ENCODE peak calls at places on chromosomes 12 and 14, in six cellular contexts. M is pancreas, H is thyroid gland, E is AG04450, L is SK-N-SH, V is Calu3. Q is an unnamed sample.

GRCh38 chr12:59678759-59679411 is 83.1 kb downstream of the SLC16A7 start:
- DNase-seq in M (no peak), L (no peak), V (no peak), H (no peak), E (no peak), Q (no peak)

GRCh38 chr14:67850066-67850830 is 30.7 kb downstream of the RAD51B start:
- DNase-seq in H (no peak), V (no peak), L (no peak), E (no peak), M (no peak), Q (no peak)

GRCh38 chr14:103528158-103528511 is 861 bp upstream of the TRMT61A start:
- DNase-seq in H (peak), L (no peak), M (no peak), E (no peak), V (no peak), Q (peak)

GRCh38 chr14:90839024-90839888 is 23.0 kb upstream of the TTC7B start:
- DNase-seq in L (no peak), H (no peak), M (no peak), V (no peak), E (no peak), Q (no peak)

GRCh38 chr14:90742709-90743108 is 73.5 kb downstream of the TTC7B start:
- DNase-seq in H (peak), M (no peak), V (no peak), E (no peak), L (no peak), Q (no peak)

GRCh38 chr12:54220092-54220557 is 31.3 kb upstream of the SMUG1 start:
- DNase-seq in H (peak), M (peak), E (peak), L (peak), V (peak), Q (peak)

GRCh38 chr12:51954465-51955361 is 3.2 kb downstream of the ACVR1B start:
- DNase-seq in M (peak), H (no peak), L (no peak), V (no peak), E (no peak), Q (no peak)

GRCh38 chr14:95549656-95550585 is 15.1 kb downstream of the GLRX5 start:
- DNase-seq in M (no peak), V (peak), H (no peak), E (no peak), L (no peak), Q (no peak)

GRCh38 chr14:20387577-20387976 is 25.7 kb downstream of the TEP1 start:
- DNase-seq in M (no peak), V (no peak), H (no peak), L (no peak), E (no peak), Q (no peak)

GRCh38 chr14:96806836-96807235 is 9.7 kb downstream of the VRK1 start:
- DNase-seq in E (no peak), H (no peak), V (no peak), M (no peak), L (no peak), Q (no peak)

GRCh38 chr14:36518031-36518585 is 1.9 kb downstream of the NKX2-1 start:
- DNase-seq in H (no peak), L (peak), V (no peak), E (no peak), M (no peak), Q (no peak)

GRCh38 chr14:24817638-24818053 is 183.7 kb upstream of the GZMB start:
- DNase-seq in E (no peak), H (no peak), V (peak), M (peak), L (no peak), Q (no peak)

GRCh38 chr12:27549231-27549800 is 25.3 kb downstream of the PPFIBP1 start:
- DNase-seq in M (no peak), E (no peak), L (no peak), H (no peak), V (no peak), Q (no peak)

GRCh38 chr14:34078117-34078743 is 127.4 kb upstream of the EGLN3 start:
- DNase-seq in V (no peak), M (no peak), E (no peak), H (no peak), L (no peak), Q (no peak)

GRCh38 chr12:111298583-111299436 is 70.1 kb downstream of the PHETA1 start:
- DNase-seq in V (peak), H (peak), M (no peak), E (peak), L (peak), Q (peak)

GRCh38 chr12:68455676-68456345 is 123.6 kb upstream of the MDM1 start:
- DNase-seq in L (no peak), V (no peak), E (no peak), H (no peak), M (no peak), Q (no peak)

GRCh38 chr14:69921052-69921451 is 41.8 kb downstream of the SMOC1 start:
- DNase-seq in M (no peak), V (no peak), L (no peak), E (peak), H (no peak), Q (no peak)

GRCh38 chr14:84643438-84643837 is 886.5 kb upstream of the FLRT2 start:
- DNase-seq in L (no peak), E (no peak), H (no peak), V (no peak), M (no peak), Q (no peak)

GRCh38 chr14:90355540-90356518 is 24.1 kb upstream of the NRDE2 start:
- DNase-seq in V (no peak), H (peak), E (no peak), L (no peak), M (no peak), Q (no peak)

GRCh38 chr14:24481622-24482324 is 26.3 kb downstream of the CMA1 start:
- DNase-seq in V (peak), H (peak), M (peak), L (peak), E (no peak), Q (peak)

GRCh38 chr12:91991397-91992187 is 154.1 kb downstream of the BTG1 start:
- DNase-seq in H (no peak), M (no peak), E (no peak), V (no peak), L (no peak), Q (no peak)

GRCh38 chr14:80850197-80850814 is 91.2 kb downstream of the CEP128 start:
- DNase-seq in E (peak), L (peak), H (no peak), V (no peak), M (no peak), Q (no peak)

GRCh38 chr14:94823556-94824341 is 53.8 kb upstream of the GSC start:
- DNase-seq in H (no peak), V (no peak), E (no peak), M (no peak), L (no peak), Q (no peak)

GRCh38 chr14:99671230-99672224 is 12.6 kb upstream of the CYP46A1 start:
- DNase-seq in V (no peak), E (no peak), H (no peak), L (no peak), M (no peak), Q (no peak)

GRCh38 chr14:55136241-55136640 is 7.2 kb downstream of the LGALS3 start:
- DNase-seq in M (no peak), L (no peak), H (no peak), E (no peak), V (no peak), Q (no peak)
- TF ChIP-seq CTCF in M (no peak), L (no peak), H (no peak), E (no peak), V (no peak), Q (no peak)

DNA sequence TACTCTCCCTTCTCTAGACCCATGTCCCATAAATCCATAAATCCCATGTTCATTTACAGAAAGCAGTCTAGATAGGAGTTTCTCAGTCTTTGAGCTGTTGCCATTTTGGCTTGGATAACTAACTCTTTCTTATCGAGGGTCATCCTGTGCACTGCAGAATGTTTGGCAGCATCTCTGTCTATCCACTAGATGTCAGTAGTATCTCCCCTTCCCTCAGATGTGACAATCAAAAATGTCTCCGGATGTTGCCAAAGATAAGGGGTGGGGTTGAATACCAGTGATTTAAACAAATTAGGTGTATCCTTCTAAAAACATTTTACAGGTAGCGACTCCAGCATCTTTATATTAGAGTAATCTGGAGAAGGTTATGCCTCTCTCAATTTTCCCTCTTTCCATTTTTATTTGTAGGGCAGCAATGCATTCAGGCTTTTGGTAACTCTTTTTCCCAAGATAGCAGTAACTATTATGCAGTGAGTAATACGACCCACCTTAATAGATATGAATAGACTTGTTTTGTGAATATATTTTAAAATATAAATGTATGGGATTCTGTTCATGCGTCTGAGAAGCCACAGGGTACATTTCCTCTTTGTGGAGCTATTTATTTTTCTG is 100.7 kb downstream of the LRRK2 start:
- DNase-seq in L (peak), V (peak), H (no peak), M (no peak), E (no peak), Q (no peak)
- TF ChIP-seq CTCF in L (peak), V (peak), H (no peak), M (no peak), E (peak), Q (peak)

GRCh38 chr12:72272731-72273498 is 745 bp downstream of the TRHDE start:
- DNase-seq in V (peak), M (peak), H (no peak), L (peak), E (no peak), Q (peak)
- TF ChIP-seq CTCF in V (no peak), M (no peak), H (no peak), L (no peak), E (peak), Q (peak)

DNA sequence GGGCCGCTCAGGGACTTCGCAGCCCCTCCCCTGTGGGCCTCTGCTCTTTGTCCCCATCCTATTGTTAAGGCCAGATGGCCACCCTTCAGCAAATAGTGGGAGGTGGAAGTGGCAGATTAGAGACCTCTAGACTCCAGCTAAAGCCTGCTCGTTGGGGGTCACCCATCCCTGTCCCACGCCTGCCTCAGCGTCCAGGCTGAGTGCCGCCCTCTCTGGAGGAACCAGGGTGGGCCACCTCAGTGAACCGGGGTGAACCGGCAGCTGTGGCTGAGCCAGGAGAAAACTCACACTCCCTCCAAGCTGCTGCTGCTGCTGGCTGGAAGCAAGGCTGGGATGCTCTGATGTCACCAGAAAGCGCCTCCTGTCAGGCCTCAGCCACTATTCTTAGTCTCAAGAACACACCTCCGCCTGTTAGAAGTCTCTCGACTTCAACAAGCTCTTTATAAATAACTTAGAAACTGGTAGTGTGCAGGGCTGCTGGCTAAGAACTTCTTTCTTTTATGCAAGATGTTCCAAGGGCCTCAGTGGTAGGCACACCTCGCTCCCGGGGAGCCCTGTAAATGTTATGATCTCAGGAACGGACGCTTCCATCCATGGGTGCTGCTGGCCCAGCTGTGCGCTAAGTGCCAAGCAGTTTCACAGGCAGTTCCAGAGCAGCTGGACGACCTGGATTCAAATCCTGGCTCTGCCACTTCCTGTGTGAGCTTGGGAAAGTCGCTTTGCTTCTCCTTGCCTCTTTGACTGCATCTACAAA is 19.8 kb upstream of the TESC start:
- DNase-seq in H (no peak), L (no peak), M (no peak), E (no peak), V (no peak), Q (peak)
- TF ChIP-seq CTCF in H (no peak), L (no peak), M (no peak), E (no peak), V (no peak), Q (no peak)

DNA sequence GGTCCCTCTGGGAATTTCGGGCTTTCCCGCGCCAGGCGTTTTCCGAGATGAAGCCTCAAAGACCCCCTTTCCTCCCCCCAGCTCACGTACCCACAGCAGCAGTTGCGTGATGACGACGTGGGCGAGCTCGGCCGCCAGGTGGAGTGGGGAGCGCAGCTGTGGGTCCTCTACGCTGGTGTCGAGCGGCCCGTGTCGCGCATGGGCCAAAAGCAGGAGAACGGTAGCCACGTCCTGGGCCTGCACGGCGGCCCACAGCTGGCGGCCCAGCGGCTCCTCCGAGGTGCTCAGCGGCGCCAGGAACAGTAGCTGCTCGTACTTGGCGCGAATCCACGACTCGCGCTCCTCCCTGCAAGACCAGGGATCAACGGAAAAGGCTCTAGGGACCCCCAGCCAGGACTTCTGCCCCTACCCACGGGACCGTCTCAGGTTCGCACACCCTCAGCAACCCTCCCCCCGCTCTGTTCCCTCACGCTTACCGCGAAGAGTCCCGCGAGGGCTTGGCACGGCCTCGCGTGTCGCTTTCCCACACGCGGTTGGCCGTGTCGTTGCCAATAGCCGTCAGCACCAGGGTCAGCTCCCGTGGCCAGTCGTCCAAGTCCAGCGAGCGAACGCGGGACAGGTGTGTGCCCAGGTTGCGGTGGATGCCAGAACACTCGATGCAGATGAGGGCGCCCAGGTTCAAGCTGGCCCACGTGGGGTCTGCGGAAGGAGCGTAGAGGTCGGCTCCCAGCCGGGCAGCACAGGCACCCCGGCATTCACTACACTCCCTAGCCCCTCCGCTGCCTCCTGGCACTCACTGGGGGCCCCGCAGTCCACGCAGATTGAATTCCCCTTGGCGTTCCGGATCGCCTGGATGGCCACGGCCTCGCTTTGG is 11.4 kb downstream of the AGAP2 start:
- DNase-seq in L (no peak), M (no peak), E (no peak), V (no peak), H (peak), Q (peak)
- TF ChIP-seq CTCF in L (peak), M (no peak), E (peak), V (no peak), H (no peak), Q (no peak)

GRCh38 chr12:122064034-122064777 is 14.3 kb upstream of the MLXIP start:
- DNase-seq in L (peak), V (peak), M (peak), H (peak), E (no peak), Q (peak)
- TF ChIP-seq CTCF in L (peak), V (peak), M (no peak), H (no peak), E (peak), Q (peak)

Q was measured in glutamatergic neuron.